ENCODE peak calls at places on chromosomes 13 and 19, in eight cellular contexts. Q is astrocyte, F is aorta, O is A549, H is epithelial cell of esophagus, A is ovary, G is cardiac fibroblast, B is GM23248. N is an unnamed sample.

GRCh38 chr19:56994251-56995017 is 125.4 kb upstream of the USP29 start:
- DNase-seq in Q (no peak), F (no peak), O (no peak), H (no peak), A (peak; percentile 79), G (no peak), B (no peak), N (no peak)

GRCh38 chr19:31821346-31821745 is 472.1 kb upstream of the TSHZ3 start:
- DNase-seq in Q (no peak), F (no peak), O (no peak), H (no peak), A (no peak), G (no peak), B (no peak), N (no peak)

GRCh38 chr19:17762505-17763229 is 11.4 kb downstream of the FCHO1 start:
- DNase-seq in Q (peak; percentile 79), F (peak; percentile 67), O (peak; percentile 38), H (peak; percentile 69), A (no peak), G (peak; percentile 68), B (peak; percentile 57), N (no peak)

GRCh38 chr19:7445104-7445503 is 43.7 kb downstream of the PEX11G start:
- DNase-seq in Q (no peak), F (no peak), O (no peak), H (no peak), A (no peak), G (no peak), B (no peak), N (no peak)

GRCh38 chr13:111272117-111272516 is 48.3 kb upstream of the TEX29 start:
- DNase-seq in Q (no peak), F (no peak), O (no peak), H (no peak), A (no peak), G (no peak), B (no peak), N (no peak)

GRCh38 chr13:31367410-31367809 is 167.6 kb downstream of the B3GLCT start:
- DNase-seq in Q (no peak), F (no peak), O (no peak), H (no peak), A (no peak), G (no peak), B (no peak), N (no peak)

GRCh38 chr19:43439183-43440063 is 24.7 kb downstream of the TEX101 start:
- DNase-seq in Q (peak; percentile 16), F (no peak), O (peak; percentile 72), H (peak; percentile 91), A (no peak), G (peak; percentile 46), B (peak; percentile 91), N (peak; percentile 36)

GRCh38 chr13:74794147-74794546 is 659.9 kb upstream of the KLF12 start:
- DNase-seq in Q (no peak), F (no peak), O (no peak), H (no peak), A (no peak), G (no peak), B (no peak), N (no peak)

GRCh38 chr19:19372656-19373416 is 32.6 kb upstream of the GATAD2A start:
- DNase-seq in Q (no peak), F (peak; percentile 87), O (peak; percentile 8), H (peak; percentile 43), A (no peak), G (peak; percentile 60), B (peak; percentile 76), N (no peak)

GRCh38 chr19:19649159-19649558 is 5.7 kb upstream of the GMIP start:
- DNase-seq in Q (no peak), F (no peak), O (no peak), H (no peak), A (no peak), G (no peak), B (peak; percentile 33), N (no peak)

GRCh38 chr13:97967226-97967625 is 13.8 kb downstream of the IPO5 start:
- DNase-seq in Q (no peak), F (no peak), O (no peak), H (no peak), A (no peak), G (no peak), B (no peak), N (no peak)

GRCh38 chr19:17248011-17248776 is 2.5 kb upstream of the NR2F6 start:
- DNase-seq in Q (no peak), F (no peak), O (no peak), H (peak; percentile 68), A (peak; percentile 59), G (no peak), B (no peak), N (no peak)

GRCh38 chr13:39365879-39366278 is 237.1 kb downstream of the LHFPL6 start:
- DNase-seq in Q (no peak), F (no peak), O (no peak), H (no peak), A (no peak), G (no peak), B (no peak), N (no peak)

GRCh38 chr13:37412271-37412683 is 186.3 kb downstream of the POSTN start:
- DNase-seq in Q (peak; percentile 83), F (no peak), O (no peak), H (peak; percentile 56), A (no peak), G (no peak), B (peak; percentile 56), N (no peak)

GRCh38 chr13:25699600-25699999 is 327.8 kb downstream of the ATP8A2 start:
- DNase-seq in Q (no peak), F (no peak), O (no peak), H (no peak), A (no peak), G (no peak), B (no peak), N (no peak)

DNA sequence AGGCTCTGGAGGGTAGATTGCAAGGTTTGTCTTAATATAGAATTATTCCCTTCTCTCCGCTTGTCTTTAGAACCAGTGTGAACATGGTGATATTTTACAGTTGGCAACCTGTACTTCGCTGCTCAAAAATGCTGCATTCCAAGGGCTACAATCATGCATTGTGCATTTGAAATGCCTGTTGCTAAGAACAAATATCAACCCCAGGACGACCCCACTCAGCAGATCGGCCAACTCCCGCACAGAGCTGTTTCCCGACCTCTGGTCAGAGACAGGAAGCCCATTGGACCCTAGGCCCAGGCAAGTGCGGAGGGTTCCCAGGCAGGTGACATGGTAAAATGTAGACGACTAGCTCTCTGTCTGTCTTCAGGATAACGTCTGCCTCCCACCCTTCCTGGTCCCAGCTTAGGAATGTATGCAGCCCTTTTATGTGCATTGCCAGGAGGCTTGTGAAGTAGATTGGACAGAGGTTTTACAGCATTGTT is 263.5 kb downstream of the FOXO1 start:
- DNase-seq in Q (peak; percentile 86), F (no peak), O (peak; percentile 19), H (peak; percentile 47), A (peak; percentile 57), G (peak; percentile 91), B (peak; percentile 72), N (peak; percentile 14)
- H3K4me3 ChIP-seq in Q (no peak overlapping the region), F (no peak overlapping the region), O (peak overlapping the region; percentile 21), H (no peak overlapping the region), A (no peak overlapping the region), G (peak overlapping the region; percentile 7), B (peak overlapping the region; percentile 36), N (no peak overlapping the region)

GRCh38 chr19:41999878-42000208 is 5.8 kb upstream of the ATP1A3 start:
- DNase-seq in Q (no peak), F (no peak), O (no peak), H (no peak), A (no peak), G (no peak), B (no peak), N (no peak)

GRCh38 chr19:41998246-41999020 is 4.4 kb upstream of the ATP1A3 start:
- DNase-seq in Q (no peak), F (no peak), O (peak; percentile 86), H (peak; percentile 58), A (no peak), G (peak; percentile 40), B (peak; percentile 86), N (no peak)

GRCh38 chr19:41997121-41997850 is 3.3 kb upstream of the ATP1A3 start:
- DNase-seq in Q (peak; percentile 10), F (no peak), O (peak; percentile 95), H (peak; percentile 54), A (peak; percentile 51), G (peak; percentile 35), B (peak; percentile 75), N (no peak)

GRCh38 chr19:41997851-41998229 is 3.8 kb upstream of the ATP1A3 start:
- DNase-seq in Q (no peak), F (no peak), O (no peak), H (no peak), A (no peak), G (no peak), B (no peak), N (no peak)

GRCh38 chr19:41999071-41999877 is 5.2 kb upstream of the ATP1A3 start:
- DNase-seq in Q (no peak), F (no peak), O (no peak), H (peak; percentile 19), A (no peak), G (no peak), B (peak; percentile 42), N (no peak)
- H3K4me3 ChIP-seq in Q (no peak overlapping the region), F (no peak overlapping the region), O (peak overlapping the region; percentile 47), H (no peak overlapping the region), A (no peak overlapping the region), G (no peak overlapping the region), B (no peak overlapping the region), N (no peak overlapping the region)

GRCh38 chr19:3283886-3284657 is 59.6 kb downstream of the CELF5 start:
- DNase-seq in Q (no peak), F (no peak), O (no peak), H (no peak), A (no peak), G (no peak), B (no peak), N (no peak)

GRCh38 chr19:3283246-3283751 is 58.8 kb downstream of the CELF5 start:
- DNase-seq in Q (no peak), F (no peak), O (no peak), H (no peak), A (no peak), G (no peak), B (no peak), N (no peak)

GRCh38 chr19:3284759-3285646 is 60.5 kb downstream of the CELF5 start:
- DNase-seq in Q (peak; percentile 1), F (no peak), O (peak; percentile 56), H (peak; percentile 85), A (peak; percentile 100), G (peak; percentile 49), B (peak; percentile 64), N (no peak)

GRCh38 chr19:3287814-3288213 is 63.4 kb downstream of the CELF5 start:
- DNase-seq in Q (no peak), F (no peak), O (no peak), H (no peak), A (no peak), G (no peak), B (no peak), N (no peak)

GRCh38 chr19:3285647-3286176 is 61.3 kb downstream of the CELF5 start:
- DNase-seq in Q (no peak), F (no peak), O (peak; percentile 58), H (no peak), A (peak; percentile 95), G (peak; percentile 28), B (no peak), N (no peak)
- H3K4me3 ChIP-seq in Q (no peak overlapping the region), F (no peak overlapping the region), O (peak overlapping the region; percentile 65), H (no peak overlapping the region), A (peak overlapping the region; percentile 40), G (no peak overlapping the region), B (no peak overlapping the region), N (peak overlapping the region; percentile 11)

DNA sequence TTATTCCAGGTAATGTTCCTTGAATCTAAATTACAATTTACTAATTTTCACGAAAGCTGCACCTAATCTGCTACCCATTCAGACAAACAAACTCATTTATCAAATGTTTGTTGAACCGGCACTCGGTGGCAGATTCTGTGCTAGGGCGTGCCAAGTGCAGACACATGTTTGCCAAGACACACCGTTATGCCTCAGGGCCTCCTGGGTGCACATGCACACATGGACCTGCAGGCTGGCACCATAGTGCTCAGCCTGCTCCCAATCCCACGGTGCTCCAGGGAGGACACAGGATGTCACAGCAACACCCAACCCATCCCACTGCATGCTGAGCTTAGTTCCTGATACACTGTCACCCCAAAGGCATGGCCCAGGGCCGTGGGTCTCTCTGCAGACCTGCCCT is 7.7 kb downstream of the SCGB2B2 start:
- DNase-seq in Q (no peak), F (no peak), O (no peak), H (peak; percentile 24), A (no peak), G (no peak), B (no peak), N (no peak)
- H3K4me3 ChIP-seq in Q (no peak overlapping the region), F (no peak overlapping the region), O (no peak overlapping the region), H (no peak overlapping the region), A (no peak overlapping the region), G (no peak overlapping the region), B (no peak overlapping the region), N (no peak overlapping the region)